ENCODE peak calls at places on chromosome 11, in four cellular contexts. One of them, this sample, is unnamed.

GRCh38 chr11:19679952-19680823 is 32.4 kb upstream of the NAV2 start:
- DNase-seq in upper lobe of right lung: peak; percentile 89
- DNase-seq in mucosa of descending colon: peak; percentile 77
- DNase-seq in pancreas: peak; percentile 41
- DNase-seq in this sample: peak; percentile 79

GRCh38 chr11:79418241-79418640 is 22.6 kb downstream of the TENM4 start:
- DNase-seq in upper lobe of right lung: no peak
- DNase-seq in pancreas: no peak
- DNase-seq in mucosa of descending colon: no peak
- DNase-seq in this sample: no peak

GRCh38 chr11:102757823-102758549 is 22.4 kb downstream of the MMP10 start:
- DNase-seq in mucosa of descending colon: no peak
- DNase-seq in pancreas: no peak
- DNase-seq in upper lobe of right lung: no peak
- DNase-seq in this sample: no peak

GRCh38 chr11:46526489-46527215 is 67.2 kb downstream of the AMBRA1 start:
- DNase-seq in pancreas: no peak
- DNase-seq in mucosa of descending colon: no peak
- DNase-seq in upper lobe of right lung: no peak
- DNase-seq in this sample: no peak

GRCh38 chr11:1619449-1619848 is 2.5 kb downstream of the KRTAP5-4 start:
- DNase-seq in upper lobe of right lung: no peak
- DNase-seq in pancreas: no peak
- DNase-seq in mucosa of descending colon: no peak
- DNase-seq in this sample: no peak

GRCh38 chr11:100004541-100004940 is 682.5 kb upstream of the ARHGAP42 start:
- DNase-seq in mucosa of descending colon: no peak
- DNase-seq in pancreas: no peak
- DNase-seq in upper lobe of right lung: no peak
- DNase-seq in this sample: no peak

GRCh38 chr11:134052395-134052987 is 16.4 kb upstream of the JAM3 start:
- DNase-seq in upper lobe of right lung: peak; percentile 49
- DNase-seq in mucosa of descending colon: no peak
- DNase-seq in pancreas: no peak
- DNase-seq in this sample: peak; percentile 1

GRCh38 chr11:72085836-72086475 is 5.3 kb downstream of the LRRC51 start:
- DNase-seq in upper lobe of right lung: no peak
- DNase-seq in mucosa of descending colon: no peak
- DNase-seq in pancreas: no peak
- DNase-seq in this sample: no peak

GRCh38 chr11:19849107-19849789 is 136.6 kb downstream of the NAV2 start:
- DNase-seq in upper lobe of right lung: no peak
- DNase-seq in mucosa of descending colon: no peak
- DNase-seq in pancreas: peak; percentile 83
- DNase-seq in this sample: no peak

GRCh38 chr11:88411265-88411664 is 73.7 kb upstream of the CTSC start:
- DNase-seq in upper lobe of right lung: no peak
- DNase-seq in pancreas: no peak
- DNase-seq in mucosa of descending colon: no peak
- DNase-seq in this sample: no peak

GRCh38 chr11:104918113-104918824 is 20.0 kb upstream of the CASP12 start:
- DNase-seq in mucosa of descending colon: no peak
- DNase-seq in upper lobe of right lung: no peak
- DNase-seq in pancreas: no peak
- DNase-seq in this sample: no peak
- H3K4me3 ChIP-seq in mucosa of descending colon: no peak overlapping the region
- H3K4me3 ChIP-seq in upper lobe of right lung: peak overlapping the region; percentile 48
- H3K4me3 ChIP-seq in pancreas: peak overlapping the region; percentile 33
- H3K4me3 ChIP-seq in this sample: peak overlapping the region; percentile 31

GRCh38 chr11:81869337-81870065 is 864.2 kb downstream of the FAM181B start:
- DNase-seq in upper lobe of right lung: no peak
- DNase-seq in pancreas: no peak
- DNase-seq in mucosa of descending colon: no peak
- DNase-seq in this sample: no peak
- H3K4me3 ChIP-seq in upper lobe of right lung: no peak overlapping the region
- H3K4me3 ChIP-seq in pancreas: no peak overlapping the region
- H3K4me3 ChIP-seq in mucosa of descending colon: no peak overlapping the region
- H3K4me3 ChIP-seq in this sample: no peak overlapping the region

DNA sequence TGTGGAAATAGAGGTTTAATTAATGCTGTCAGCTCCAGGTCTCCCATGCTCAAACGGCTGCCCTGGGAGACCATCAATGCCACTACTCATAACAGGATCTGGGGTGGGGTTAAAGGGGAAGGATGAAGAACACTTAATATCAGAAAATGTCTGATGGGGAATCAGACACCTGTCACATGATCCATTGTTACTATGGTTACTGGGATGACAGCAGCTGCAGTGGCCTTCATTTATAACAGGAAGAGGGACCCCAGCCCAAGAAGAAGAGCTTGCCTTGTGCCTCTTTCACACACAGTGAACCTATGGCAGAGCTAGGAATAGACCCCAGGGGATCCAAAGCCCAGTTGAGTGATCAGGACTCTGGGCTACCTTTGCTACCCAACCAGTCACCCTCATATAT is 2.3 kb upstream of the SYT13 start:
- DNase-seq in mucosa of descending colon: no peak
- DNase-seq in upper lobe of right lung: no peak
- DNase-seq in pancreas: no peak
- DNase-seq in this sample: no peak
- H3K4me3 ChIP-seq in mucosa of descending colon: no peak overlapping the region
- H3K4me3 ChIP-seq in upper lobe of right lung: no peak overlapping the region
- H3K4me3 ChIP-seq in pancreas: no peak overlapping the region
- H3K4me3 ChIP-seq in this sample: no peak overlapping the region

DNA sequence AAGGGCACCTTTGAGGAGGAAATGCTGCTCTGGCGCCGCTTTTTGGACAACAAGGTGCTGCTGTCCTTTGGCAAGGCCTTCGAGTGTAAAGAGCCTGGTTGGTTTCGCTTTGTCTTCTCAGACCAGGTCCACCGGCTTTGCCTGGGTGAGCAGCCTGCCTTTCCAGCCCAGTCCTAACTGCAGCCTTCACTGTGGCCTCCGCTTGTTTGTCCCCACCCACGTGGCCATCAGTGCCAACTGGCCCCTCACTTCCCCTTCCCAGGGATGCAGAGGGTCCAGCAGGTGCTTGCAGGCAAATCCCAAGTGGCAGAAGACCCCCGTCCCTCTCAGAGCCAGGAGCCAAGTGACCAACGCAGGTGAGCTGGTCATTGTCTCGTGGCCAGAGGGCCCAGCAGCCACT is 12.0 kb upstream of the EXT2 start:
- DNase-seq in mucosa of descending colon: no peak
- DNase-seq in upper lobe of right lung: no peak
- DNase-seq in pancreas: no peak
- DNase-seq in this sample: no peak
- H3K4me3 ChIP-seq in mucosa of descending colon: no peak overlapping the region
- H3K4me3 ChIP-seq in upper lobe of right lung: no peak overlapping the region
- H3K4me3 ChIP-seq in pancreas: no peak overlapping the region
- H3K4me3 ChIP-seq in this sample: no peak overlapping the region

DNA sequence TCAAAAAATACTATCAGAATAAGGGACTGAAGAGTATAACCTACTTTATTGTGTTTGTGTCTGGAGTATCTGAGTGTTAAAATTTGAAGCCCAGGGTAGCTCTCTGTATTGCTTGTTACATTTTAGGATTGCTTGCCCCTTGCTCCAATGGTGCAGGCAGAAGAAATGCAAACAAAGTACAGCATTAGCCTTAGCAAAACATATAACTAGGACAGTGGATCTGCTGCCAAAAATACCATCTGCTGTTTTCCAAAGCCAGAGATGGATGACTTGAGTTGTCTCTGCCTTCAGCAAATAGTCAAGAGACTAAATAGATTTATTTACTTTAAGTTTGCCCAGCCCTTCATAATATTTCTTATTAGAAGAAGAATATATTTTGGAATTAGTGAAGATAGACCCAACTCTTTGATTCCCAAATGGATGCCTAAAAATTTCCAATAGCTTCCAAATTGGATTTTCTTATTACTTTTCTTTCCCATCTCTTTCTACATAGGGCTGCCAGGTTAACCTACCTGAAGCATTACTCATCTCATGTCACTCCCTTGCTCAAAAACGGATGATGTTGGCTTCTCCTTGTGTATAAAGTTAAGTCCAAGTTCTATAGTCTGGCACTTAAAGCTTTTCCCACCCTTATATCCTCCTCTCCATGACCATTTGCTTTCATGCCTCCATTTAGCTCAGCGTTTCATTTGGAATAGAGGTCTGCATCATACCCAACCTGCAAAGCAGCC is 66.3 kb downstream of the LDLRAD3 start:
- DNase-seq in mucosa of descending colon: no peak
- DNase-seq in upper lobe of right lung: no peak
- DNase-seq in pancreas: no peak
- DNase-seq in this sample: no peak
- H3K4me3 ChIP-seq in mucosa of descending colon: no peak overlapping the region
- H3K4me3 ChIP-seq in upper lobe of right lung: no peak overlapping the region
- H3K4me3 ChIP-seq in pancreas: no peak overlapping the region
- H3K4me3 ChIP-seq in this sample: no peak overlapping the region

GRCh38 chr11:124865181-124865901 is at the start of gene ROBO3:
- DNase-seq in pancreas: no peak
- DNase-seq in mucosa of descending colon: no peak
- DNase-seq in upper lobe of right lung: no peak
- DNase-seq in this sample: no peak
- H3K4me3 ChIP-seq in pancreas: peak within 1 kb of the TSS; percentile 28
- H3K4me3 ChIP-seq in mucosa of descending colon: no peak within 1 kb of the TSS
- H3K4me3 ChIP-seq in upper lobe of right lung: peak within 1 kb of the TSS; percentile 21
- H3K4me3 ChIP-seq in this sample: no peak within 1 kb of the TSS

GRCh38 chr11:132944557-132944920 is 587.8 kb downstream of the OPCML start:
- DNase-seq in upper lobe of right lung: no peak
- DNase-seq in mucosa of descending colon: no peak
- DNase-seq in pancreas: no peak
- DNase-seq in this sample: no peak
- H3K4me3 ChIP-seq in upper lobe of right lung: no peak overlapping the region
- H3K4me3 ChIP-seq in mucosa of descending colon: no peak overlapping the region
- H3K4me3 ChIP-seq in pancreas: no peak overlapping the region
- H3K4me3 ChIP-seq in this sample: no peak overlapping the region

GRCh38 chr11:65871811-65872548 is 620 bp downstream of the EFEMP2 start:
- DNase-seq in pancreas: no peak
- DNase-seq in mucosa of descending colon: peak; percentile 58
- DNase-seq in upper lobe of right lung: peak; percentile 72
- DNase-seq in this sample: no peak

GRCh38 chr11:65870307-65870658 is 2.3 kb downstream of the EFEMP2 start:
- DNase-seq in upper lobe of right lung: no peak
- DNase-seq in pancreas: no peak
- DNase-seq in mucosa of descending colon: no peak
- DNase-seq in this sample: no peak

GRCh38 chr11:65869643-65870306 is 2.8 kb downstream of the EFEMP2 start:
- DNase-seq in pancreas: no peak
- DNase-seq in upper lobe of right lung: no peak
- DNase-seq in mucosa of descending colon: peak; percentile 43
- DNase-seq in this sample: no peak

GRCh38 chr11:65872555-65873279 is at the start of gene EFEMP2:
- DNase-seq in upper lobe of right lung: peak; percentile 82
- DNase-seq in mucosa of descending colon: peak; percentile 61
- DNase-seq in pancreas: no peak
- DNase-seq in this sample: no peak

DNA sequence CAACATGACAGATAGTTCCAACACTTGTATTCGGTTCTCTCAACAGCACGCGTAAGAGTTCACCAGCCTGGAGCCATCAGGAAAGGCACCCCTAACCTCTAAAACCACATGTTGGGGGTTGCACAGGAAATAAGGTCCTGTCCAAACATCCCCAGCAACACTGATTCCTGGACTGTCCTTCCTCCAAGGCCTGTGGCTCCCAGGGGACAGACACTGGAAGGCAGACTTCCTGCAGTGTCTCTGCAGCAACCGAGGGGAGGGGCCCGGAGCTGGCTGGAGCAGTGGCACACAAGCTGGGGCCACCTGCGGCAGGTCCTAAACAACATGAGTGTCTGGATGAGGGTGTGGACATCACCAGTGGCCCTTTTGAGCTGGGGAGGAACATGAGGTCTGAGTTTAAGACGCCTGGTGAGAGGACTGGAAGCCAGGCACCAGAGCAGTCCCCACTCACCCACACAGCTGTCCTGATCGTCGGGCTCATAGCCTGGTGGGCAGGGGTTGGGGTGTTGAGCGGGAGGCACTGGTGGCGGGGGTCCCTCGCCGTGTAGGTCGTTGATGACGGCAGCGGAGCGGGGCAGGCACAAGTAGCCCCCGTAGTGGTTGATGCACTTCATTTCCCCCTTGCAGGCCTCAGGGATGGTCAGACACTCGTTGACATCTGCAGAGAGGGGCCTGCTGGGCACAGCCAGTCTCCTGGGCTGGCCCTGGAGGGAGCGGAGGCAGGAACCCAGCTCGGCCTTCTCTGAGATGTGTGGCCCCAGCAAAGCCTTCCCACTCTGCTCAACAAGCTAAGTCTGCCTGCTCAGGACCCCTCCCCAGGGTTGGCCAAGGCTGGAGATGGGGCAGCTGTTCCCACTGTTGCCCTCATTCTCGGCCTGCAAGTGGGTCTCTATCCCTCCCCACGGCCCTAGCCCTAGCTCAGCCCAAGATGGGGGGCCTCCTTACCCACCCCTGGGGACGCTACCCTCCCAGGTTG is 1.6 kb downstream of the EFEMP2 start:
- DNase-seq in mucosa of descending colon: peak; percentile 58
- DNase-seq in pancreas: no peak
- DNase-seq in upper lobe of right lung: no peak
- DNase-seq in this sample: no peak
- H3K4me3 ChIP-seq in mucosa of descending colon: no peak overlapping the region
- H3K4me3 ChIP-seq in pancreas: no peak overlapping the region
- H3K4me3 ChIP-seq in upper lobe of right lung: peak overlapping the region; percentile 59
- H3K4me3 ChIP-seq in this sample: peak overlapping the region; percentile 56

GRCh38 chr11:59755701-59756495 is 722 bp downstream of the STX3 start:
- DNase-seq in pancreas: peak; percentile 83
- DNase-seq in mucosa of descending colon: peak; percentile 88
- DNase-seq in upper lobe of right lung: peak; percentile 91
- DNase-seq in this sample: peak; percentile 55
- H3K4me3 ChIP-seq in pancreas: peak overlapping the region; percentile 90
- H3K4me3 ChIP-seq in mucosa of descending colon: peak overlapping the region; percentile 80
- H3K4me3 ChIP-seq in upper lobe of right lung: peak overlapping the region; percentile 95
- H3K4me3 ChIP-seq in this sample: peak overlapping the region; percentile 88

This sample was measured in Peyer's patch.